ENCODE peak calls at places on chromosomes 4 and X, in four cellular contexts. One of them, this sample, is unnamed.

GRCh38 chr4:74378573-74378972 is 13.6 kb downstream of the EREG start:
- DNase-seq in activated B cell treated with CpG ODN at 0.5 μM for 24 hours: no peak
- DNase-seq in psoas muscle: no peak
- DNase-seq in HFFc6: no peak
- DNase-seq in this sample: no peak

GRCh38 chr4:19888587-19888986 is 363.1 kb upstream of the SLIT2 start:
- DNase-seq in psoas muscle: no peak
- DNase-seq in HFFc6: no peak
- DNase-seq in activated B cell treated with CpG ODN at 0.5 μM for 24 hours: no peak
- DNase-seq in this sample: no peak

GRCh38 chr4:80803337-80803736 is 227.2 kb upstream of the BMP3 start:
- DNase-seq in psoas muscle: no peak
- DNase-seq in HFFc6: no peak
- DNase-seq in activated B cell treated with CpG ODN at 0.5 μM for 24 hours: no peak
- DNase-seq in this sample: no peak

GRCh38 chr4:123806057-123806456 is 409.5 kb downstream of the SPRY1 start:
- DNase-seq in HFFc6: no peak
- DNase-seq in activated B cell treated with CpG ODN at 0.5 μM for 24 hours: no peak
- DNase-seq in psoas muscle: no peak
- DNase-seq in this sample: no peak

GRCh38 chrX:111352424-111352823 is 59.6 kb downstream of the DCX start:
- DNase-seq in psoas muscle: peak
- DNase-seq in HFFc6: no peak
- DNase-seq in activated B cell treated with CpG ODN at 0.5 μM for 24 hours: no peak
- DNase-seq in this sample: no peak

GRCh38 chr4:152460488-152460887 is 75.4 kb downstream of the FBXW7 start:
- DNase-seq in HFFc6: peak
- DNase-seq in activated B cell treated with CpG ODN at 0.5 μM for 24 hours: no peak
- DNase-seq in psoas muscle: no peak
- DNase-seq in this sample: no peak

GRCh38 chrX:72308566-72309296 is 3.0 kb upstream of the CITED1 start:
- DNase-seq in activated B cell treated with CpG ODN at 0.5 μM for 24 hours: peak
- DNase-seq in HFFc6: peak
- DNase-seq in psoas muscle: peak
- DNase-seq in this sample: peak

GRCh38 chrX:46611658-46612362 is 38.2 kb downstream of the CHST7 start:
- DNase-seq in activated B cell treated with CpG ODN at 0.5 μM for 24 hours: no peak
- DNase-seq in HFFc6: no peak
- DNase-seq in psoas muscle: no peak
- DNase-seq in this sample: peak

GRCh38 chrX:39729834-39730670 is 367.7 kb downstream of the BCOR start:
- DNase-seq in psoas muscle: no peak
- DNase-seq in HFFc6: no peak
- DNase-seq in activated B cell treated with CpG ODN at 0.5 μM for 24 hours: no peak
- DNase-seq in this sample: no peak

GRCh38 chrX:112636951-112637541 is 42.7 kb downstream of the LHFPL1 start:
- DNase-seq in activated B cell treated with CpG ODN at 0.5 μM for 24 hours: no peak
- DNase-seq in psoas muscle: no peak
- DNase-seq in HFFc6: peak
- DNase-seq in this sample: no peak

GRCh38 chrX:12903646-12904045 is 2.8 kb upstream of the TLR8 start:
- DNase-seq in HFFc6: no peak
- DNase-seq in psoas muscle: no peak
- DNase-seq in activated B cell treated with CpG ODN at 0.5 μM for 24 hours: no peak
- DNase-seq in this sample: no peak

GRCh38 chr4:184400375-184400870 is 73.9 kb downstream of the IRF2 start:
- DNase-seq in psoas muscle: no peak
- DNase-seq in HFFc6: peak
- DNase-seq in activated B cell treated with CpG ODN at 0.5 μM for 24 hours: no peak
- DNase-seq in this sample: no peak

GRCh38 chr4:70759126-70759525 is 37.4 kb downstream of the RUFY3 start:
- DNase-seq in HFFc6: peak
- DNase-seq in psoas muscle: no peak
- DNase-seq in activated B cell treated with CpG ODN at 0.5 μM for 24 hours: no peak
- DNase-seq in this sample: no peak

DNA sequence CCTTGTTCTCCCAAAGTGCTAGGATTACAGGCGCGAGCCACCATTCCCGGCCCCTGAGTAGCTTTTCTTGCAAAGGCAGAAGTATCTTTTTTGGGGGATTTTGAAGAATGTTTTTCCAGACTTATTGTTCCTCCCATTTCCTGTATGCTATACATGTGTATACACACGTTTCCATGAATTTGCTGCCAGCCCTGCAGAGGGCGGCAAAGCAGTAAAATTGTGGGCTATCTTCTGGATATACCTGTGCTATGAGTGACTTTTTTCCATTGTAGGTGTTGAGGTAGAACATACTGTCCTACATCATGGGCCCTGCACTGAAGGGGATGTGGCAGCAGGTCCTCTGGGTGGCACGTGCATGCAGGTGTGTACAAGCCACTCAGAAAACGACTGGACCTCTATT is 16.9 kb upstream of the MED28 start:
- DNase-seq in psoas muscle: no peak
- DNase-seq in HFFc6: no peak
- DNase-seq in activated B cell treated with CpG ODN at 0.5 μM for 24 hours: no peak
- DNase-seq in this sample: no peak
- TF ChIP-seq CTCF in psoas muscle: no peak
- TF ChIP-seq CTCF in HFFc6: peak
- TF ChIP-seq CTCF in activated B cell treated with CpG ODN at 0.5 μM for 24 hours: no peak
- TF ChIP-seq CTCF in this sample: no peak

DNA sequence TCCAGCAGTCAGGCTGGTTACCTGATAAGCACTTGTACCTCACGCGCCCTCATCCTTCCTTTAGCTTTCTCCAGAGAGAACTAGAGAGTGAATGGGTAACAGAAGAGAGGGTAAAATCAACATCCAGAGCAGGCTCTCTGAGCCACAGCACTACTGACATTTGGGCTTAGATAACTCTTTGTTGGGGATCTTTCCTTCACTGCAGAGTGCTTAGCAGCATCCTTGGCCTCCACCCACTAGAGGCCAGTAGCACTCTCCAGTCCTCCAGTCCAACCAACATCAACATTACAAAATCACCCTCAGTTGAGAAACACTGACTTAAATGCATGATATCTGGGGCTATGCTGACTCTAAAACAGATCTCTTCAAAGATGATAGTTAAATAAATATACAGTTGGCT is 220.7 kb downstream of the TACR3 start:
- DNase-seq in activated B cell treated with CpG ODN at 0.5 μM for 24 hours: no peak
- DNase-seq in HFFc6: peak
- DNase-seq in psoas muscle: no peak
- DNase-seq in this sample: no peak
- TF ChIP-seq CTCF in activated B cell treated with CpG ODN at 0.5 μM for 24 hours: no peak
- TF ChIP-seq CTCF in HFFc6: peak
- TF ChIP-seq CTCF in psoas muscle: no peak
- TF ChIP-seq CTCF in this sample: no peak

GRCh38 chr4:186669159-186669720 is 54.4 kb downstream of the FAT1 start:
- DNase-seq in HFFc6: peak
- DNase-seq in psoas muscle: no peak
- DNase-seq in activated B cell treated with CpG ODN at 0.5 μM for 24 hours: no peak
- DNase-seq in this sample: no peak
- TF ChIP-seq CTCF in HFFc6: peak
- TF ChIP-seq CTCF in psoas muscle: peak
- TF ChIP-seq CTCF in activated B cell treated with CpG ODN at 0.5 μM for 24 hours: no peak
- TF ChIP-seq CTCF in this sample: no peak

DNA sequence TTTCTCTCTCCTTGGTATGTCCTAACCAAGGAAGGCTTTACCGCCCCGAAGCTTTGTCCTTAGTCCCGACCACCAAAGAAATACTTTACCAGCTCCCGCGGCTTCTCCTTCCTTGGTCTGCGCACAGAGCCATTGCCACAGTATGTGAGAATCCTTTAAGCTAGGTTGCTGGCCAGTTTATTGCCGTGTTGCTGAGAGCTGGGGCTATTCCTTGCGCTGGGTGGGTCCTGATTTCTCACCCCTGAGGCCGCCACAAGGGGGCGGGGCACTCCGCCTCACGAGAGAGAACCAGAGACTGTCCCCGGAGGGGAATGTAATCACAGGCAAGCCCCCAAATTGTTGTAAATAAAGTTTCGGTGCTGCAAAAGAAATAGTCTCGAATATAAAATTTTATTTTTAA is 331.0 kb upstream of the PCDH10 start:
- DNase-seq in activated B cell treated with CpG ODN at 0.5 μM for 24 hours: no peak
- DNase-seq in HFFc6: no peak
- DNase-seq in psoas muscle: no peak
- DNase-seq in this sample: no peak
- TF ChIP-seq CTCF in activated B cell treated with CpG ODN at 0.5 μM for 24 hours: no peak
- TF ChIP-seq CTCF in HFFc6: peak
- TF ChIP-seq CTCF in psoas muscle: no peak
- TF ChIP-seq CTCF in this sample: no peak

This sample was measured in CD8-positive, alpha-beta T cell.